ENCODE peak calls at places on chromosomes 6 and 20, in seven cellular contexts. H is KG1, J is LHCN-M2, F is AG08395, I is omental fat pad, K is GM23338, E is fibroblast of lung. C is an unnamed sample.

GRCh38 chr6:24385536-24386269 is 17.0 kb upstream of the MRS2 start:
- DNase-seq in H (no peak), F (no peak), E (no peak), J (no peak), I (no peak), K (no peak), C (no peak)

GRCh38 chr20:14673164-14673563 is 335.8 kb upstream of the FLRT3 start:
- DNase-seq in F (no peak), I (no peak), E (no peak), K (no peak), J (no peak), H (no peak), C (no peak)

GRCh38 chr6:137044366-137045220 is at the start of gene IL20RA:
- DNase-seq in F (peak), H (no peak), J (no peak), K (peak), I (no peak), E (no peak), C (peak)

GRCh38 chr20:46004813-46005505 is 3.7 kb upstream of the MMP9 start:
- DNase-seq in F (no peak), K (peak), I (no peak), E (no peak), J (no peak), H (peak), C (no peak)

GRCh38 chr6:80468398-80468797 is 361.9 kb downstream of the BCKDHB start:
- DNase-seq in F (no peak), K (no peak), H (no peak), I (no peak), J (no peak), E (no peak), C (no peak)

GRCh38 chr6:6749791-6750434 is 161.4 kb downstream of the LY86 start:
- DNase-seq in I (no peak), E (peak), H (peak), J (peak), F (peak), K (peak), C (peak)

GRCh38 chr20:36196676-36197075 is 39.6 kb upstream of the AAR2 start:
- DNase-seq in E (no peak), H (no peak), I (no peak), K (no peak), J (no peak), F (no peak), C (no peak)

GRCh38 chr6:110944681-110945151 is 13.8 kb upstream of the GTF3C6 start:
- DNase-seq in J (peak), E (peak), H (peak), I (no peak), F (peak), K (no peak), C (peak)

GRCh38 chr6:93727447-93727846 is 308.1 kb upstream of the EPHA7 start:
- DNase-seq in K (no peak), F (no peak), E (peak), I (no peak), J (no peak), H (no peak), C (no peak)

GRCh38 chr20:59823030-59823423 is 110.4 kb downstream of the SYCP2 start:
- DNase-seq in E (no peak), H (no peak), K (no peak), F (no peak), I (no peak), J (no peak), C (no peak)

GRCh38 chr6:53159558-53159957 is 10.9 kb upstream of the GCM1 start:
- DNase-seq in F (peak), I (no peak), E (peak), K (peak), H (no peak), J (peak), C (peak)

GRCh38 chr20:46406986-46407670 is 713 bp upstream of the ELMO2 start:
- DNase-seq in E (no peak), J (peak), H (peak), I (peak), K (peak), F (no peak), C (peak)

GRCh38 chr20:47785321-47785899 is at the start of gene SULF2:
- DNase-seq in E (no peak), J (no peak), K (peak), H (no peak), F (no peak), I (no peak), C (peak)

GRCh38 chr6:34114695-34115395 is 31.0 kb downstream of the GRM4 start:
- DNase-seq in E (no peak), K (no peak), H (no peak), J (no peak), F (no peak), I (no peak), C (no peak)

GRCh38 chr6:11423667-11424066 is 113.9 kb upstream of the TMEM170B start:
- DNase-seq in E (no peak), J (no peak), K (no peak), H (no peak), I (no peak), F (no peak), C (no peak)

GRCh38 chr6:21664263-21665081 is 70.9 kb downstream of the SOX4 start:
- DNase-seq in K (peak), I (no peak), F (peak), E (no peak), J (no peak), H (no peak), C (peak)

GRCh38 chr6:15658345-15658744 is 4.5 kb downstream of the DTNBP1 start:
- DNase-seq in I (no peak), F (no peak), K (no peak), H (no peak), J (no peak), E (no peak), C (no peak)